ENCODE peak calls at places on chromosomes 4 and X, in nine cellular contexts. L is NCI-H748 treated with DMSO at 0.1 percent for 48 hours; C is CD8-positive, alpha-beta memory T cell; R is H9; S is HuH-7; D is HS-5; N is NAMALWA; I is Kasumi-1; J is NCI-H1092 treated with DMSO at 0.1 percent for 48 hours. K is an unnamed sample.

GRCh38 chr4:95572304-95572991 is 23.7 kb upstream of the UNC5C start:
- DNase-seq in R (peak), L (no peak), D (no peak), C (no peak), N (no peak), S (no peak), I (peak), J (no peak), K (no peak)

GRCh38 chr4:8009710-8010534 is 70.3 kb upstream of the AFAP1 start:
- DNase-seq in D (no peak), S (no peak), I (no peak), L (peak), R (no peak), C (no peak), N (no peak), J (peak), K (no peak)

GRCh38 chr4:26475716-26476115 is 14.6 kb downstream of the CCKAR start:
- DNase-seq in C (no peak), J (no peak), S (no peak), D (no peak), I (no peak), N (no peak), L (no peak), R (no peak), K (no peak)

GRCh38 chr4:26110493-26110892 is 196.5 kb downstream of the SMIM20 start:
- DNase-seq in R (no peak), N (no peak), C (no peak), L (no peak), S (no peak), J (no peak), D (no peak), I (no peak), K (no peak)

GRCh38 chr4:11632488-11632887 is 203.8 kb upstream of the HS3ST1 start:
- DNase-seq in S (no peak), N (no peak), R (no peak), C (no peak), L (no peak), I (no peak), D (no peak), J (no peak), K (no peak)

GRCh38 chr4:6177587-6178197 is 22.7 kb downstream of the JAKMIP1 start:
- DNase-seq in S (no peak), R (no peak), I (no peak), N (peak), J (no peak), C (no peak), L (no peak), D (no peak), K (no peak)

GRCh38 chr4:53313510-53313909 is 52.4 kb downstream of the SCFD2 start:
- DNase-seq in J (no peak), N (no peak), L (no peak), C (no peak), R (peak), D (no peak), S (peak), I (peak), K (no peak)

GRCh38 chr4:138242076-138242829 is at the start of gene SLC7A11:
- DNase-seq in D (peak), C (peak), L (peak), N (peak), I (peak), J (peak), R (peak), S (peak), K (peak)

GRCh38 chr4:107379054-107379869 is 340.8 kb downstream of the PAPSS1 start:
- DNase-seq in S (no peak), R (no peak), L (no peak), N (no peak), J (no peak), D (peak), C (no peak), I (no peak), K (no peak)

GRCh38 chrX:41035582-41035981 is 49.7 kb upstream of the USP9X start:
- DNase-seq in R (no peak), N (no peak), S (no peak), J (no peak), I (no peak), D (no peak), L (no peak), C (no peak), K (no peak)

GRCh38 chr4:184644553-184645307 is 4.5 kb downstream of the CASP3 start:
- DNase-seq in S (no peak), J (no peak), I (no peak), D (no peak), C (no peak), R (no peak), L (no peak), N (no peak), K (no peak)

GRCh38 chr4:75658881-75659280 is 14.3 kb downstream of the G3BP2 start:
- DNase-seq in D (no peak), R (no peak), L (no peak), N (no peak), C (no peak), S (no peak), J (no peak), I (no peak), K (no peak)

GRCh38 chrX:70096052-70096451 is 33.8 kb downstream of the OTUD6A start:
- DNase-seq in L (no peak), I (peak), S (no peak), C (no peak), R (peak), N (no peak), D (no peak), J (no peak), K (no peak)

GRCh38 chrX:46547857-46548256 is 2.6 kb upstream of the ZNF674 start:
- DNase-seq in I (no peak), D (no peak), N (no peak), R (no peak), S (no peak), L (no peak), C (no peak), J (no peak), K (no peak)

GRCh38 chr4:158930573-158930972 is 161.7 kb downstream of the FNIP2 start:
- DNase-seq in R (no peak), C (no peak), S (no peak), L (no peak), N (no peak), I (no peak), J (no peak), D (no peak), K (no peak)

GRCh38 chr4:83503974-83504373 is 19.1 kb upstream of the ABRAXAS1 start:
- DNase-seq in I (no peak), D (no peak), R (no peak), C (peak), J (no peak), N (no peak), S (no peak), L (no peak), K (no peak)

GRCh38 chr4:147590249-147590920 is 26.8 kb upstream of the TMEM184C start:
- DNase-seq in C (peak), S (peak), R (peak), N (peak), D (no peak), J (peak), I (peak), L (peak), K (peak)

GRCh38 chrX:24204958-24205357 is 55.4 kb downstream of the ZFX start:
- DNase-seq in N (no peak), S (no peak), D (no peak), R (no peak), C (no peak), I (no peak), J (no peak), L (no peak), K (no peak)

GRCh38 chrX:136162827-136163427 is 15.6 kb downstream of the FHL1 start:
- DNase-seq in C (peak), D (no peak), L (no peak), J (no peak), R (peak), I (peak), S (peak), N (peak), K (no peak)

K was measured in NCI-H446 treated with DMSO at 0.1 percent for 48 hours.